ENCODE peak calls at places on chromosomes 13 and 19, in six cellular contexts. S, T, C, Y, L and R are unnamed samples.

GRCh38 chr13:70792121-70792520 is 683.9 kb upstream of the KLHL1 start:
- DNase-seq in S (no peak), T (no peak), C (no peak), Y (no peak), L (no peak), R (no peak)

GRCh38 chr13:41505209-41505835 is 48.0 kb downstream of the RGCC start:
- DNase-seq in S (no peak), T (no peak), C (no peak), Y (no peak), L (no peak), R (no peak)

GRCh38 chr13:46170268-46170667 is 11.7 kb downstream of the LCP1 start:
- DNase-seq in S (no peak), T (no peak), C (no peak), Y (no peak), L (no peak), R (no peak)

GRCh38 chr13:35565273-35565672 is 88.8 kb upstream of the MAB21L1 start:
- DNase-seq in S (no peak), T (no peak), C (no peak), Y (no peak), L (no peak), R (no peak)

GRCh38 chr19:7799640-7800355 is 30.2 kb upstream of the EVI5L start:
- DNase-seq in S (peak; percentile 85), T (peak; percentile 73), C (no peak), Y (no peak), L (peak; percentile 65), R (peak; percentile 45)

GRCh38 chr13:49622174-49622946 is 5.9 kb upstream of the ARL11 start:
- DNase-seq in S (no peak), T (peak; percentile 66), C (no peak), Y (no peak), L (no peak), R (no peak)

GRCh38 chr13:99909836-99910619 is 61.5 kb downstream of the ZIC5 start:
- DNase-seq in S (no peak), T (no peak), C (no peak), Y (no peak), L (no peak), R (no peak)

GRCh38 chr13:46962286-46962941 is 65.6 kb upstream of the HTR2A start:
- DNase-seq in S (no peak), T (no peak), C (no peak), Y (no peak), L (no peak), R (no peak)

GRCh38 chr13:25874907-25875306 is 176.9 kb downstream of the SHISA2 start:
- DNase-seq in S (no peak), T (no peak), C (no peak), Y (no peak), L (no peak), R (peak; percentile 23)

GRCh38 chr19:54207908-54208783 is 7.5 kb downstream of the RPS9 start:
- DNase-seq in S (peak; percentile 95), T (peak; percentile 88), C (peak; percentile 72), Y (no peak), L (peak; percentile 74), R (no peak)

GRCh38 chr13:44347301-44347700 is 26.3 kb upstream of the SERP2 start:
- DNase-seq in S (no peak), T (no peak), C (no peak), Y (no peak), L (no peak), R (no peak)

GRCh38 chr13:109719962-109720646 is 66.3 kb downstream of the IRS2 start:
- DNase-seq in S (no peak), T (no peak), C (no peak), Y (peak; percentile 29), L (no peak), R (no peak)

GRCh38 chr13:48096670-48097069 is 1.8 kb upstream of the MED4 start:
- DNase-seq in S (no peak), T (no peak), C (no peak), Y (no peak), L (no peak), R (no peak)

GRCh38 chr13:51995677-51996551 is 15.3 kb downstream of the ATP7B start:
- DNase-seq in S (no peak), T (no peak), C (peak; percentile 85), Y (no peak), L (peak; percentile 69), R (no peak)

GRCh38 chr19:51064534-51065220 is at the start of gene KLK13:
- DNase-seq in S (peak; percentile 30), T (no peak), C (peak; percentile 89), Y (no peak), L (peak; percentile 76), R (no peak)

GRCh38 chr13:89380101-89380500 is 1708.9 kb downstream of the SLITRK5 start:
- DNase-seq in S (no peak), T (no peak), C (no peak), Y (no peak), L (no peak), R (no peak)

GRCh38 chr13:72643339-72643989 is 84.0 kb downstream of the MZT1 start:
- DNase-seq in S (peak; percentile 85), T (no peak), C (no peak), Y (no peak), L (peak; percentile 47), R (no peak)

GRCh38 chr13:33744589-33745369 is 73.2 kb upstream of the RFC3 start:
- DNase-seq in S (no peak), T (no peak), C (no peak), Y (no peak), L (no peak), R (no peak)

GRCh38 chr19:2668188-2668763 is 34.2 kb downstream of the GNG7 start:
- DNase-seq in S (no peak), T (no peak), C (no peak), Y (no peak), L (no peak), R (no peak)

GRCh38 chr13:27605610-27606200 is 14.6 kb downstream of the LNX2 start:
- DNase-seq in S (no peak), T (no peak), C (no peak), Y (no peak), L (no peak), R (no peak)

DNA sequence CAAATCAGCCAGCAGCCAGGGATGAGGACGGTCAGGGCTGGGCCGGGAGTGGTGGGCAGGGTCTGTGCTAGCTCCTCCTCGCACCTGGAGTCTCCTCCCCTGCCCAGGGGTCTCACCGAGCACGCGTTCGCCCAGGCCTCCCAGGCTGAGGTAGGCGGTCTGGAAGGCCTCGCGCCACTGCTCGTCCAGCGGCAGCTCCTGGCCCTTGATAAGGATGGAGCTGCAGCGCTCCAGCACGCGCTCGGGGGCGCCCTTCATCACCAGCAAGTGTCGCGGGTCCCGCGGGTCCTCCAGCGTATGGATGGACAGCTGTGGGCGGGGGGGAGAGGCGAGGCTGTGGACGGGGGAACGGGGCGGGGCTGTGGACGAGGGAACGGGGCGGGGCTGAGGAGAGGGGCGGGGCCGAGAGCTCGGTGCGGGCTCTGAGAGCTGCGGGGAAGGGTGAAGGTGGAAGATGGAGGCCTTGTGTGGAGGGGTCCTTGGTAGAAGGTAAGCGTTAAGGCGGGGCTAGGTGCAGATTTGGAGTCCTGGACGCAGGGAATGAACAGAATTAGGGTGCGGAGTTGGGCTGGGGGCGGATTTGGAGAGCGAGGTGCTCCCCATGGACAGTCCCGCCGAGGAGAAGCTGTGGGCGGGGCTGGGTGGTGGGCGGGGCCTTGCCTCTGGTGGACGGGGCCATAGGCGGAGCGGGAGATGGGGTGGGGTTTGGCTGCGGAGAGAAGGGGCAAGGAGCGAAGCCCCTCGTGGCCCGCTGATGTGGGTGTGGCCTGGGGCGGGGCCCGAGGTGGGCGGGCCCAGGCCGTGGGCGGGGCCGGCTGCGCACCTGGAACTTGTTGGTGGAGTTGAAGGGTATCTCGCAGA is 5.7 kb downstream of the ATP4A start:
- DNase-seq in S (peak; percentile 96), T (no peak), C (peak; percentile 90), Y (no peak), L (peak; percentile 88), R (peak; percentile 19)
- H3K4me3 ChIP-seq in S (no peak overlapping the region), T (peak overlapping the region; percentile 28), C (peak overlapping the region; percentile 28), Y (peak overlapping the region; percentile 16), L (peak overlapping the region; percentile 30), R (peak overlapping the region; percentile 48)

GRCh38 chr13:104641309-104641708 is 1575.1 kb upstream of the SLC10A2 start:
- DNase-seq in S (peak; percentile 70), T (no peak), C (no peak), Y (no peak), L (no peak), R (no peak)

DNA sequence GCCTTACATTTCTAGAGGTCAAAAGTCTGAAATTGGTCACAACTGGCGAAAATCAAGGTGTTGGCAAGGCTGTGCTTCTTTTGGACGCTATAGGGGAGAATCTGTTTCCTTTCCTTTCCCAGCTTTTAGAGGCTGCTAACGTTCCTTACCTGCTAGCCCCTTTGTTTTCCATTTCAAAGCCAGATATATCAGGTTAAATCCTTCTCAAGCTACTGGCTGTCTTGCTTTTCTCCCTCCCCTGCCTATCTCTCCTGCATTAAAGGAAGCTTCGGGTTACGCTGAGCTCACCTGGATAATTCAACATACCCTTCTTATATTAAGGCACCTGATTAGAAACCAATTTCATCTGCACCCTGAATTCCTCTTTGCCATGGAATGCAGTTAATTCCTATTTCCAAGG is 1569.7 kb upstream of the SLC10A2 start:
- DNase-seq in S (no peak), T (no peak), C (no peak), Y (no peak), L (no peak), R (no peak)
- H3K9me3 ChIP-seq in S (no peaks in the 10 kb centered on the region), T (no peaks in the 10 kb centered on the region), C (no peaks in the 10 kb centered on the region), Y (no peaks in the 10 kb centered on the region), L (no peaks in the 10 kb centered on the region), R (no peaks in the 10 kb centered on the region)

DNA sequence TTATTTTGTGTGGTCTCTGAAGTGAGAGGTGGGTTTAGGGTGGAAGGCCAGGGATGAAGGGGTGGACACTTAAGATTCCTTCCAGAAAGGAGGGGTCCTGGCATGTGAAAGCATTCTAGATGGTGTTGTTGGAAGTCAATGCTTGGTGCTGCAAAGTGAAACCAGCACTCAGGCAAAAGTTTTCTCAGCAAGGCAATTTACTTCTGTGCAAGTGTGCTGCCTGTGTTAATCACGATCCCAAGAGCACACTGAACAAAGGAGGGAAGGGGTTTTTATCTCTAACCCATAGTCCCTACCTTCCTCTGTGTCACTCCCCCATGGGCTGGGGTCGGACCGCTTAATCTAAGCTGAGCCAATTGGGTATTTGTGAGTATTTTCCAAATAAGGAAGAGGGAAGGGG is 1.3 kb downstream of the ZNF134 start:
- DNase-seq in S (no peak), T (no peak), C (no peak), Y (no peak), L (no peak), R (no peak)
- H3K4me3 ChIP-seq in S (no peak overlapping the region), T (no peak overlapping the region), C (no peak overlapping the region), Y (peak overlapping the region; percentile 85), L (peak overlapping the region; percentile 70), R (no peak overlapping the region)

DNA sequence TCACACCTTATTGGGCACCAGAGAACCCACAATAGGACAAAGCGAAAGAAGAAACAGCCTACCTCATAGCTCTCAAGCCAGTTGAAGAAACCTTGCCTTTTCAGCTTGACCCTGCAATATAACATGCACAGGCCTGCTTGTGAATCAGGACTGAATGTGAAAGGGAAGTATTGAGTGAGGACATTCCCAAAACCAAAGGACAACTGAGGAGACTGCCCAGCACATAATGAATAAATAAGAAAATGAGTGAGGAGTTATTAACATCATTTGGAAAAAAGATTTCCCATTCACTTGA is 15.7 kb upstream of the ZNF544 start:
- DNase-seq in S (no peak), T (no peak), C (no peak), Y (no peak), L (no peak), R (no peak)
- H3K9me3 ChIP-seq in S (peaks cover 8% of the 10 kb centered on the region), T (peaks cover 89% of the 10 kb centered on the region), C (no peaks in the 10 kb centered on the region), Y (peaks cover 96% of the 10 kb centered on the region), L (peaks cover 61% of the 10 kb centered on the region), R (peaks cover 84% of the 10 kb centered on the region)

DNA sequence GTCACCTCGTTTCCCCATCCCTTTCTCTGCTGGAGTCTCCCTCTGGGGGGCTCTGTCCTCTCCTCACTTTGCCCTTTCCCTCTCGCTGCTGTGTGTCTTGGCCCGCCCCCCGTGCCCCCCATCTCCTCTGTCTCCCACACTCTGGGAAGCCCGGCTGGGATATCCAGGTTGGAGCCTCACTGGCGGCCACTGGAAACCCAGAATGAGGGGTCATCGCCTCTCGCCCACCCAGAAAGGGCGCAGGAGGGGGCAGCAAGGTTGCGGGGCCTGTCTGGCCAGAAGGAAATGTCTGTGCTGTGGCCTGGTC is 15.6 kb downstream of the CCDC97 start:
- DNase-seq in S (no peak), T (no peak), C (no peak), Y (no peak), L (no peak), R (no peak)
- H3K4me3 ChIP-seq in S (no peak overlapping the region), T (peak overlapping the region; percentile 16), C (peak overlapping the region; percentile 37), Y (peak overlapping the region; percentile 40), L (peak overlapping the region; percentile 18), R (no peak overlapping the region)